ENCODE peak calls at places on chromosomes 7 and 10, in six cellular contexts. T is cerebellar cortex, O is AG04450, G is fibroblast of mammary gland, C is substantia nigra, X is right lobe of liver. J is an unnamed sample.

GRCh38 chr10:121961456-121961855 is 13.6 kb downstream of the NSMCE4A start:
- DNase-seq in C (no peak), X (no peak), T (no peak), O (no peak), G (no peak), J (no peak)

GRCh38 chr10:89297791-89298190 is 4.1 kb upstream of the IFIT2 start:
- DNase-seq in C (no peak), T (no peak), O (no peak), G (no peak), X (no peak), J (no peak)

GRCh38 chr7:25025218-25025671 is 45.3 kb upstream of the OSBPL3 start:
- DNase-seq in G (peak; percentile 79), O (peak; percentile 74), C (no peak), X (no peak), T (no peak), J (peak; percentile 87)

GRCh38 chr7:156050636-156051569 is 238.6 kb upstream of the SHH start:
- DNase-seq in T (no peak), G (no peak), X (peak; percentile 47), C (no peak), O (no peak), J (no peak)

GRCh38 chr10:69578508-69578991 is 5.3 kb upstream of the NEUROG3 start:
- DNase-seq in X (peak; percentile 83), T (no peak), G (no peak), O (no peak), C (no peak), J (no peak)

GRCh38 chr10:127275793-127276415 is 79.5 kb upstream of the INSYN2A start:
- DNase-seq in O (no peak), G (peak; percentile 24), X (no peak), C (no peak), T (no peak), J (no peak)

GRCh38 chr10:70778267-70778924 is 6.8 kb downstream of the TBATA start:
- DNase-seq in T (no peak), X (no peak), C (no peak), O (no peak), G (no peak), J (no peak)

GRCh38 chr7:104137971-104138370 is 69.8 kb downstream of the ORC5 start:
- DNase-seq in T (no peak), X (no peak), G (peak; percentile 75), O (peak; percentile 29), C (no peak), J (peak; percentile 47)

GRCh38 chr10:91032614-91033248 is 111.8 kb upstream of the ANKRD1 start:
- DNase-seq in C (no peak), T (no peak), G (peak; percentile 73), X (no peak), O (no peak), J (no peak)

GRCh38 chr10:90269699-90270098 is 568.3 kb downstream of the KIF20B start:
- DNase-seq in T (no peak), G (no peak), O (no peak), X (no peak), C (no peak), J (no peak)

GRCh38 chr10:93376372-93377296 is 105.5 kb downstream of the MYOF start:
- DNase-seq in C (peak; percentile 4), G (peak; percentile 90), T (peak; percentile 78), O (peak; percentile 74), X (no peak), J (peak; percentile 92)

GRCh38 chr10:52326382-52326781 is 12.3 kb downstream of the DKK1 start:
- DNase-seq in T (no peak), G (no peak), X (no peak), O (no peak), C (no peak), J (no peak)

GRCh38 chr10:114819313-114819712 is 2.3 kb upstream of the FHIP2A start:
- DNase-seq in G (no peak), X (no peak), C (no peak), T (no peak), O (no peak), J (no peak)

GRCh38 chr10:119489572-119490326 is 52.8 kb downstream of the RGS10 start:
- DNase-seq in T (peak; percentile 33), X (no peak), C (no peak), O (no peak), G (peak; percentile 30), J (peak; percentile 21)

GRCh38 chr10:132421377-132422168 is 24.6 kb downstream of the PWWP2B start:
- DNase-seq in C (peak; percentile 35), O (no peak), G (no peak), T (no peak), X (peak; percentile 75), J (peak; percentile 85)

GRCh38 chr10:71236286-71236685 is 23.9 kb downstream of the UNC5B start:
- DNase-seq in G (no peak), T (no peak), C (no peak), X (no peak), O (no peak), J (peak; percentile 30)

GRCh38 chr10:125006921-125007391 is 65.0 kb downstream of the ZRANB1 start:
- DNase-seq in T (no peak), G (peak; percentile 66), C (peak; percentile 64), O (no peak), X (peak; percentile 46), J (no peak)

GRCh38 chr7:94003446-94004023 is 620 bp downstream of the BET1 start:
- DNase-seq in T (no peak), C (no peak), O (no peak), X (no peak), G (peak; percentile 40), J (peak; percentile 16)

GRCh38 chr10:70759769-70760168 is 25.4 kb downstream of the TBATA start:
- DNase-seq in G (peak; percentile 38), O (no peak), X (no peak), T (no peak), C (no peak), J (no peak)

GRCh38 chr10:121289800-121290199 is 308.4 kb downstream of the FGFR2 start:
- DNase-seq in X (no peak), C (no peak), O (no peak), T (no peak), G (no peak), J (no peak)

GRCh38 chr7:50664461-50664922 is 99.3 kb upstream of the DDC start:
- DNase-seq in X (no peak), O (no peak), T (no peak), G (peak; percentile 84), C (no peak), J (peak; percentile 100)

GRCh38 chr10:132726951-132727350 is 59.0 kb downstream of the NKX6-2 start:
- DNase-seq in T (no peak), C (no peak), G (no peak), O (no peak), X (no peak), J (no peak)

GRCh38 chr10:102306006-102306405 is 60.7 kb downstream of the GBF1 start:
- DNase-seq in G (no peak), X (no peak), O (no peak), T (no peak), C (no peak), J (no peak)

GRCh38 chr7:12434012-12434642 is 30.5 kb upstream of the VWDE start:
- DNase-seq in O (no peak), T (no peak), C (no peak), G (peak; percentile 20), X (no peak), J (no peak)

GRCh38 chr10:89657302-89657701 is 12.3 kb upstream of the PANK1 start:
- DNase-seq in O (no peak), T (no peak), X (no peak), G (no peak), C (no peak), J (no peak)

GRCh38 chr7:80357530-80357929 is 154.3 kb downstream of the GNAT3 start:
- DNase-seq in T (no peak), C (no peak), O (no peak), X (no peak), G (peak; percentile 60), J (no peak)

GRCh38 chr7:55155351-55156117 is 136.7 kb downstream of the EGFR start:
- DNase-seq in C (no peak), G (no peak), O (no peak), X (no peak), T (no peak), J (no peak)

GRCh38 chr10:35372329-35372728 is 36.0 kb downstream of the CCNY start:
- DNase-seq in X (no peak), O (no peak), T (no peak), G (peak; percentile 72), C (no peak), J (no peak)

GRCh38 chr7:40586197-40586596 is 451.4 kb downstream of the SUGCT start:
- DNase-seq in O (no peak), G (peak; percentile 66), X (no peak), T (no peak), C (no peak), J (peak; percentile 83)

GRCh38 chr10:89279449-89279869 is 22.4 kb upstream of the IFIT2 start:
- DNase-seq in T (no peak), X (no peak), G (peak; percentile 72), O (no peak), C (no peak), J (peak; percentile 44)

GRCh38 chr10:118163227-118163626 is 116.5 kb upstream of the RAB11FIP2 start:
- DNase-seq in O (no peak), X (no peak), T (no peak), G (peak; percentile 43), C (no peak), J (no peak)

GRCh38 chr10:34808336-34808735 is 6.8 kb downstream of the PARD3 start:
- DNase-seq in X (no peak), C (no peak), G (no peak), T (no peak), O (no peak), J (no peak)

GRCh38 chr7:95590387-95591248 is 5.7 kb downstream of the PDK4 start:
- DNase-seq in G (no peak), C (no peak), X (no peak), T (no peak), O (no peak), J (no peak)

GRCh38 chr7:80517177-80517804 is 5.4 kb upstream of the GNAT3 start:
- DNase-seq in C (no peak), G (peak; percentile 12), T (no peak), O (no peak), X (no peak), J (no peak)

GRCh38 chr10:86253171-86254072 is 113.2 kb downstream of the GRID1 start:
- DNase-seq in G (no peak), X (no peak), T (no peak), C (no peak), O (no peak), J (no peak)

J was measured in RPMI7951.